ENCODE peak calls at places on chromosome 20, in seven cellular contexts. H is body of pancreas; G is uterus; B is tibial nerve; M is naive thymus-derived CD4-positive, alpha-beta T cell; N is K562; A is hepatocyte. U is an unnamed sample. For H3K36me3, the result is how much of the 10 kb centered on the place peaks cover.

GRCh38 chr20:57481281-57481711 is 43.6 kb downstream of the CTCFL start:
- DNase-seq in M (no peak), N (no peak), G (no peak), H (no peak), A (no peak), B (no peak), U (no peak)

GRCh38 chr20:48463096-48463710 is 364.6 kb downstream of the PREX1 start:
- DNase-seq in M (no peak), B (no peak), A (no peak), N (no peak), G (no peak), H (no peak), U (no peak)

GRCh38 chr20:46074006-46074405 is 15.8 kb downstream of the NCOA5 start:
- DNase-seq in M (no peak), A (no peak), H (no peak), G (no peak), N (no peak), B (no peak), U (no peak)

GRCh38 chr20:50172347-50173013 is 18.1 kb upstream of the CEBPB start:
- DNase-seq in N (no peak), G (peak), B (peak), H (peak), M (no peak), A (peak), U (peak)

GRCh38 chr20:36491901-36492617 is 49.3 kb upstream of the MYL9 start:
- DNase-seq in M (peak), A (peak), B (no peak), H (no peak), G (no peak), N (no peak), U (no peak)

GRCh38 chr20:43821795-43822194 is 92.9 kb upstream of the TOX2 start:
- DNase-seq in A (no peak), B (no peak), G (no peak), N (no peak), M (no peak), H (no peak), U (no peak)

GRCh38 chr20:49579874-49580817 is 12.2 kb upstream of the PTGIS start:
- DNase-seq in B (no peak), M (no peak), A (peak), H (no peak), G (peak), N (no peak), U (no peak)

GRCh38 chr20:53942121-53942816 is 128.1 kb downstream of the BCAS1 start:
- DNase-seq in A (no peak), H (no peak), M (no peak), B (no peak), N (no peak), G (no peak), U (peak)

GRCh38 chr20:24441600-24441999 is 27.8 kb upstream of the SYNDIG1 start:
- DNase-seq in G (no peak), A (no peak), B (no peak), M (no peak), N (no peak), H (no peak), U (no peak)

GRCh38 chr20:62651285-62652021 is 9.2 kb downstream of the SLCO4A1 start:
- DNase-seq in H (peak), A (peak), G (peak), M (peak), B (no peak), N (no peak), U (peak)

GRCh38 chr20:36460648-36461599 is 80.4 kb upstream of the MYL9 start:
- DNase-seq in M (peak), A (peak), H (peak), N (peak), B (peak), G (peak), U (peak)

GRCh38 chr20:15241696-15242095 is 904.3 kb upstream of the FLRT3 start:
- DNase-seq in H (no peak), G (no peak), N (no peak), B (no peak), M (no peak), A (no peak), U (no peak)

GRCh38 chr20:5825136-5825719 is 75.0 kb downstream of the SHLD1 start:
- DNase-seq in M (no peak), N (no peak), G (no peak), A (no peak), B (no peak), H (no peak), U (no peak)

DNA sequence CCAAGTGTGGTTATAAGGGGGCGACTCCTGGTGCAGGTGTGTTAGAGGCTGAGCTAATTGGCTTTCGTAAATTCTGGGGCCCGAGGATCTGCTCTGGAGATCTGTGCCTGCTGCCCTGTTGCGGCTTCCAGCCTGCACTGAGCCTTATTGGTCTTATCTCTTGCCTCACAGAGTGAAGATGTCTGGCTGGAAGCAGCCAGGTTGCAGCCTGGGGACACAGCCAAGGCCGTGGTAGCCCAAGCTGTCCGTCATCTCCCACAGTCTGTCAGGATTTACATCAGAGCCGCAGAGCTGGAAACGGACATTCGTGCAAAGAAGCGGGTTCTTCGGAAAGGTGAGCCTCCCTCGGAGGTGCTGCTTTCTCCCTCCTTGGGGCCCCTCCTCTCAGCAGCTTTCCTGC is 20.0 kb downstream of the PRPF6 start:
- DNase-seq in B (no peak), A (no peak), G (no peak), H (no peak), M (no peak), N (no peak), U (peak)
- H3K36me3 ChIP-seq in B (under half), A (under half), G (under half), H (under half), M (half or more), N (half or more), U (half or more)

DNA sequence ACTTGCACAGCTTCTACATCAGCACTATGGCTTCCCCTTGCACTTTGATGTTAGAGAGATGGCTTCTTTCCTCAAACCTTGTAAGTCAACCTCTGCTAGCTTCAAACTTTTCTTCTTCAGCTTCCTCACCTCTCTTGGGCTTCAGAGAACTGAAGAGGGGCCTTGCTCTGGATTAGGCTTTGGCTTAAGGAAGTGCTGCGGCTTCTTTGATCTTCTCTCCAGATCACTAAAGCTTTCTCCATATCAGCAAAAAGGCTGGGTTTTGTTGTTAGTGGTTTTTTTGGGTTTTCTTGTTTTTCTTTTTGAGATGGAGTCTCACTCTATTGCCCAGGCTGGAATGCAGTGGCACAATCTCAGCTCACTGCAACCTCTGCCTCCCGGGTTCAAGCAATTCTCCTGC is 24.0 kb downstream of the CDK5RAP1 start:
- DNase-seq in M (no peak), A (no peak), B (no peak), G (no peak), N (no peak), H (no peak), U (no peak)
- H3K36me3 ChIP-seq in M (half or more), A (under half), B (under half), G (under half), N (half or more), H (under half), U (half or more)

GRCh38 chr20:32150291-32150848 is 40.9 kb downstream of the TM9SF4 start:
- DNase-seq in G (no peak), N (no peak), B (no peak), H (no peak), M (no peak), A (no peak), U (no peak)
- H3K36me3 ChIP-seq in G (under half), N (half or more), B (under half), H (under half), M (half or more), A (under half), U (half or more)

GRCh38 chr20:20573797-20574196 is 138.6 kb downstream of the RALGAPA2 start:
- DNase-seq in H (no peak), N (no peak), B (no peak), A (no peak), G (no peak), M (no peak), U (no peak)

GRCh38 chr20:20567712-20568111 is 144.7 kb downstream of the RALGAPA2 start:
- DNase-seq in A (no peak), G (no peak), N (no peak), M (no peak), H (no peak), B (no peak), U (no peak)

GRCh38 chr20:20568604-20569205 is 143.7 kb downstream of the RALGAPA2 start:
- DNase-seq in A (peak), M (no peak), N (peak), H (peak), G (no peak), B (no peak), U (peak)

GRCh38 chr20:20566523-20566922 is 145.9 kb downstream of the RALGAPA2 start:
- DNase-seq in N (no peak), M (no peak), B (no peak), G (no peak), H (peak), A (peak), U (no peak)

DNA sequence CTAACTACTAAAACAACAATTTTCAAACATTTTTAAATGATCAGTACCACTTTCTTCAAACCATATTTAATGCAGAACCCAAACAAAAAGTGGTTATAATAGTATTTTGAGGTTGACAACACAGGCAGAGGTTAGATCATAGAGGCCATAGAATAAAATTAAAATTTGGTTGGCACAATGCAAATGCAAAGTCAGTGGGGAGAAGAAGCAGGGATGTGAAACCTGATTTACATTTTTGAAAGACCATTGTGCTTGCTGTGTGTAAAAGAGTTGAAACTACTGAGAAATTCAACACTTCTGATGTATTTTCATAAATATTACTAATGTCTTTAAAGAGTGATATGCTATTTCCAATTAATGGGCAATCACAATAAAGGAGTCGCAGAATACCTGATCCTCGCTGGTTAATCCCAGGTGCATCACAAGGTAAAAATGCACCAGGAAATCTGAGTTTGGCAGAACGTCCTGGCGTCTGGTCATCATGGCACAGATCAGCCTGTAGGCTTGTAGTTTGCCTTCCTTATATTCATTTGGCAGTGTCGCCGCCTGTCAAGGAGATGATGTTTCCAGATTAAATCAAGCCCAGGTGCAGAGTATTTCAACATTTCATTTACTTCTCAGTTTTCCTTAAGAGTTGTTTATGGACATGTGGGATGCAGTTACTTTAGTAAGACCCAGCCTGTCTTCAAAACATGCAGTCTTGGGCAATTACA is 141.2 kb downstream of the RALGAPA2 start:
- DNase-seq in G (no peak), A (no peak), N (no peak), B (no peak), M (no peak), H (no peak), U (no peak)
- H3K36me3 ChIP-seq in G (under half), A (under half), N (under half), B (under half), M (under half), H (under half), U (under half)

GRCh38 chr20:38771621-38772020 is 23.4 kb downstream of the ACTR5 start:
- DNase-seq in G (no peak), N (no peak), B (no peak), H (no peak), M (no peak), A (no peak), U (no peak)

GRCh38 chr20:38770970-38771369 is 22.7 kb downstream of the ACTR5 start:
- DNase-seq in A (no peak), B (no peak), M (no peak), N (no peak), H (no peak), G (no peak), U (no peak)

GRCh38 chr20:38766071-38766470 is 17.8 kb downstream of the ACTR5 start:
- DNase-seq in M (no peak), B (no peak), A (no peak), G (no peak), H (no peak), N (no peak), U (no peak)

GRCh38 chr20:38770546-38770945 is 22.3 kb downstream of the ACTR5 start:
- DNase-seq in H (no peak), B (no peak), M (no peak), N (no peak), A (no peak), G (no peak), U (peak)

DNA sequence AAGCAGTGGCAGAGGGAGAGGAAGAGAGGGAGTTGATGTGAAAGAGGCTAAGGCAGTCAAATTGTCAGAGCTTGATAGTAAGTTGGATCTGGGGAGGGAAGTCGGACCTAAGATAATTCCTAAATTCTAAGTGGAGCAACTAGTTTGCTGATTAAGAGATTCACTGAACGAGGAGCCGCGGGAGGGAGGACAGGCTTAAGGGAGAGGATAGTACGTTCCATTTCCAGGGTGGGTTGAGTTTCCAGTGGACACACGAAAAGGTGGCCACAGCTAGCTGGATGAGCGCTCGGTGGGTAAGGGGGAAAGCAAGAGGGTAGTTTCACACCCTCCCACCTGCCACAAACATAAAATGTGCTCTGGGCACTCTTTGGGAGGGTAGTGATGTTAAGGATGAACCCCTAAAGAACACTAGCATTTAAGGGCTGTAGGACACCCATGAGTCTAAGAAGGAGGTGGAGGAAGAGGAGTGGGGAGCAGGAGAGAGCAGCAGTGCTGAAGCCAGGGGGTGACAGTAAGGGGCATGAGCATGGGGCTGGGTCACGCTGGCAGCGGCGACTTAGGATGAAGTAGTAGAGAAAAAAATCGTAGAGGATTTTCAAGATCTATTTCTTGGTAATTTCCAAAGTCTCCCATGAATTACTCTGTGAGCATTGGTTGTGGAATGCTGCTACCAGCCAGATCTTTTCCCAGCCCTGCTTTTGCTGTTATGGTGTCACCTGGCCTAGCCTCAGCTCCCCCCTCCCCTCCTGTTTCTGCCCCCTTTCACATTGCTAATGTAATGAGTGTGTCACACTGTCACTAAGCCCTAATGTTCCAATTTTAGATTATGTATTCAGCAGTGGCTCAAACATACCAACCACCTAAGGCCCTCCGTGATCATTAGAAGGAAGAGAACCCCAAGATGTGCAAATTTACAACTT is 21.4 kb downstream of the ACTR5 start:
- DNase-seq in N (no peak), M (no peak), G (no peak), B (no peak), A (no peak), H (no peak), U (no peak)
- H3K36me3 ChIP-seq in N (half or more), M (half or more), G (under half), B (under half), A (under half), H (under half), U (under half)

U was measured in BE2C.